ENCODE peak calls at places on chromosomes 16 and 17, in eight cellular contexts. One of them, this sample, is unnamed.

GRCh38 chr16:11620243-11621003 is 33.7 kb upstream of the LITAF start:
- DNase-seq in HCT116: no peak
- DNase-seq in K562: no peak
- DNase-seq in stomach: no peak
- DNase-seq in SK-N-SH: no peak
- DNase-seq in esophagus muscularis mucosa: no peak
- DNase-seq in suprapubic skin: no peak
- DNase-seq in breast epithelium: no peak
- DNase-seq in this sample: no peak

GRCh38 chr17:76911299-76912007 is 43.2 kb downstream of the MGAT5B start:
- DNase-seq in HCT116: no peak
- DNase-seq in K562: no peak
- DNase-seq in stomach: no peak
- DNase-seq in SK-N-SH: peak; percentile 69
- DNase-seq in esophagus muscularis mucosa: no peak
- DNase-seq in suprapubic skin: no peak
- DNase-seq in breast epithelium: no peak
- DNase-seq in this sample: no peak

GRCh38 chr16:50740747-50741146 is 1.1 kb upstream of the CYLD start:
- DNase-seq in HCT116: no peak
- DNase-seq in K562: no peak
- DNase-seq in stomach: no peak
- DNase-seq in SK-N-SH: no peak
- DNase-seq in esophagus muscularis mucosa: no peak
- DNase-seq in suprapubic skin: no peak
- DNase-seq in breast epithelium: no peak
- DNase-seq in this sample: no peak

GRCh38 chr17:77182205-77182604 is 41.4 kb downstream of the SEC14L1 start:
- DNase-seq in HCT116: no peak
- DNase-seq in K562: no peak
- DNase-seq in stomach: no peak
- DNase-seq in SK-N-SH: no peak
- DNase-seq in esophagus muscularis mucosa: no peak
- DNase-seq in suprapubic skin: no peak
- DNase-seq in breast epithelium: no peak
- DNase-seq in this sample: peak; percentile 14

GRCh38 chr16:85363881-85364280 is 249.2 kb upstream of the GSE1 start:
- DNase-seq in HCT116: no peak
- DNase-seq in K562: no peak
- DNase-seq in stomach: no peak
- DNase-seq in SK-N-SH: no peak
- DNase-seq in esophagus muscularis mucosa: no peak
- DNase-seq in suprapubic skin: no peak
- DNase-seq in breast epithelium: no peak
- DNase-seq in this sample: no peak

GRCh38 chr16:25007284-25007984 is 7.7 kb downstream of the ARHGAP17 start:
- DNase-seq in HCT116: no peak
- DNase-seq in K562: no peak
- DNase-seq in stomach: no peak
- DNase-seq in SK-N-SH: no peak
- DNase-seq in esophagus muscularis mucosa: no peak
- DNase-seq in suprapubic skin: peak; percentile 32
- DNase-seq in breast epithelium: no peak
- DNase-seq in this sample: no peak

GRCh38 chr16:24609740-24610420 is 70.5 kb downstream of the RBBP6 start:
- DNase-seq in HCT116: no peak
- DNase-seq in K562: no peak
- DNase-seq in stomach: peak; percentile 54
- DNase-seq in SK-N-SH: peak; percentile 27
- DNase-seq in esophagus muscularis mucosa: no peak
- DNase-seq in suprapubic skin: peak; percentile 63
- DNase-seq in breast epithelium: peak; percentile 53
- DNase-seq in this sample: peak; percentile 77

GRCh38 chr16:67718668-67719047 is 458 bp downstream of the GFOD2 start:
- DNase-seq in HCT116: no peak
- DNase-seq in K562: no peak
- DNase-seq in stomach: no peak
- DNase-seq in SK-N-SH: no peak
- DNase-seq in esophagus muscularis mucosa: no peak
- DNase-seq in suprapubic skin: no peak
- DNase-seq in breast epithelium: no peak
- DNase-seq in this sample: no peak

GRCh38 chr17:2050246-2050866 is 4.5 kb upstream of the HIC1 start:
- DNase-seq in HCT116: peak; percentile 51
- DNase-seq in K562: peak; percentile 84
- DNase-seq in stomach: peak; percentile 70
- DNase-seq in SK-N-SH: peak; percentile 94
- DNase-seq in esophagus muscularis mucosa: peak; percentile 93
- DNase-seq in suprapubic skin: peak; percentile 84
- DNase-seq in breast epithelium: no peak
- DNase-seq in this sample: no peak

DNA sequence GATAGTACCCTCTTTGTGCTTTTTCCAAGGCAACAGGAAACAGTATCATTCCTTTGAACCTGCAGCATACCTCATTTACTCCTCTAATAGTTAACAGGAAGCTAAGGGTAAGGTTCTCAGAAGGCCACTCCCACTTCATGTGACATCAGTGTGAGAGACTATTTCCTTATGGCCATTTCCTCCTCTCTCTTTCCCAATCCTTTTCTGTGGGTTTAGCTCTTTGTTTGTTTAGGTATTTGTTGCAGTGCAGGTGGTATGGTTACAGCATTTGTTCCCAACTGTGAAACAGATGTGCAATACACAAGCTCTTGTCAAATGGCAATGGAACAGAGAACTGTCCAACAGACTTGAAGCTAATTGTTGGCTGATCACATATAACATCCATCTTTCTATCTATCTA is 14.7 kb downstream of the TMC5 start:
- DNase-seq in HCT116: peak; percentile 23
- DNase-seq in K562: no peak
- DNase-seq in stomach: no peak
- DNase-seq in SK-N-SH: no peak
- DNase-seq in esophagus muscularis mucosa: no peak
- DNase-seq in suprapubic skin: no peak
- DNase-seq in breast epithelium: no peak
- DNase-seq in this sample: no peak
- TF ChIP-seq POLR2AphosphoS5 in HCT116: no peak
- TF ChIP-seq POLR2AphosphoS5 in K562: no peak
- TF ChIP-seq POLR2AphosphoS5 in stomach: peak; percentile 95
- TF ChIP-seq POLR2AphosphoS5 in SK-N-SH: no peak
- TF ChIP-seq POLR2AphosphoS5 in esophagus muscularis mucosa: no peak
- TF ChIP-seq POLR2AphosphoS5 in suprapubic skin: no peak
- TF ChIP-seq POLR2AphosphoS5 in breast epithelium: no peak
- TF ChIP-seq POLR2AphosphoS5 in this sample: no peak

DNA sequence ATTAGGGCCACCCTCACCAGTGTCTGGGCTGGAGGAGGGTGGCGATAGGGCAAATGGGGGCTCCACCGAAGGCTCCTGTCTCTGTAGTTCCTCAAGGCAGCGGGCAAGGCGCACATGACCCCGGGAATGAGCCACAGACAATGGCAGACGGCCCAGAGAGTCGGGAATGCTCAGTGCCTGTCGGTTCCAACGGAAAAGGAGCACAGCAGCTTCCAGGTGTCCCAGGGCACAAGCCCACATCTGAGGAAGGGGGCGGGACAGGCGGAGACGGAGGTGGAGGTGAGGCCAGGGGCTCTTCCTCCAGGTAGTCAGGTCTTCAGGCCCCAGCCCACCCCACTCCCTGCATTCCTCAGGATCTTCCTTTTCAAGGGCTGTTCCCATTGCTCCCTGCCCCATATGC is 5.1 kb upstream of the SPAG7 start:
- DNase-seq in HCT116: no peak
- DNase-seq in K562: no peak
- DNase-seq in stomach: no peak
- DNase-seq in SK-N-SH: no peak
- DNase-seq in esophagus muscularis mucosa: no peak
- DNase-seq in suprapubic skin: no peak
- DNase-seq in breast epithelium: no peak
- DNase-seq in this sample: no peak
- H3K4me3 ChIP-seq in HCT116: no peak overlapping the region
- H3K4me3 ChIP-seq in K562: no peak overlapping the region
- H3K4me3 ChIP-seq in stomach: no peak overlapping the region
- H3K4me3 ChIP-seq in SK-N-SH: no peak overlapping the region
- H3K4me3 ChIP-seq in esophagus muscularis mucosa: no peak overlapping the region
- H3K4me3 ChIP-seq in suprapubic skin: no peak overlapping the region
- H3K4me3 ChIP-seq in breast epithelium: no peak overlapping the region
- H3K4me3 ChIP-seq in this sample: no peak overlapping the region

GRCh38 chr16:35386619-35387018 is 1927.2 kb downstream of the TP53TG3F start:
- DNase-seq in HCT116: no peak
- DNase-seq in K562: no peak
- DNase-seq in stomach: no peak
- DNase-seq in SK-N-SH: no peak
- DNase-seq in esophagus muscularis mucosa: no peak
- DNase-seq in suprapubic skin: no peak
- DNase-seq in breast epithelium: no peak
- DNase-seq in this sample: no peak
- H3K27ac ChIP-seq in HCT116: no peak overlapping the region
- H3K27ac ChIP-seq in K562: no peak overlapping the region
- H3K27ac ChIP-seq in stomach: no peak overlapping the region
- H3K27ac ChIP-seq in SK-N-SH: no peak overlapping the region
- H3K27ac ChIP-seq in esophagus muscularis mucosa: no peak overlapping the region
- H3K27ac ChIP-seq in suprapubic skin: no peak overlapping the region
- H3K27ac ChIP-seq in breast epithelium: no peak overlapping the region
- H3K27ac ChIP-seq in this sample: no peak overlapping the region

DNA sequence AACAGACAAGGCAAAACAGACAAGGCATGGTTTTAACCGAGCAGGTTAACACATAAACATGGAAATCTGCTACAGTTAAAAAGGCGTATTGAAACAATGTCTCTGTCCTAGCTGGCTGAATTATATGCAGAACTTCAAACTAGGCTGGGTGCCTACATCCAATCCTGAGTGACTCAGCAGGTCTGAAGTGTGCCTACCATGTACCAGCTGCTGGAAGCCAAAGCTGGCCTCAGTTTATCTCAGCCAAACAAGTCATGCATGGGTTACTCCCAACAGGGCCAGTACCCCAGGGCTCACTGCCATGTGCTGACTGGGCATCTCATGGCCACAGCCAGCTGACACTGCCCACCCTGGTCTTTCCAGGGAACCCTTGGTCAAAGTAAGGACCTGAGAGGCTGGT is 4.0 kb downstream of the C1QBP start:
- DNase-seq in HCT116: no peak
- DNase-seq in K562: no peak
- DNase-seq in stomach: no peak
- DNase-seq in SK-N-SH: no peak
- DNase-seq in esophagus muscularis mucosa: no peak
- DNase-seq in suprapubic skin: no peak
- DNase-seq in breast epithelium: no peak
- DNase-seq in this sample: no peak
- TF ChIP-seq POLR2AphosphoS5 in HCT116: peak; percentile 16
- TF ChIP-seq POLR2AphosphoS5 in K562: no peak
- TF ChIP-seq POLR2AphosphoS5 in stomach: no peak
- TF ChIP-seq POLR2AphosphoS5 in SK-N-SH: no peak
- TF ChIP-seq POLR2AphosphoS5 in esophagus muscularis mucosa: no peak
- TF ChIP-seq POLR2AphosphoS5 in suprapubic skin: no peak
- TF ChIP-seq POLR2AphosphoS5 in breast epithelium: no peak
- TF ChIP-seq POLR2AphosphoS5 in this sample: no peak

GRCh38 chr17:73099504-73099903 is 7.0 kb upstream of the SLC39A11 start:
- DNase-seq in HCT116: no peak
- DNase-seq in K562: no peak
- DNase-seq in stomach: no peak
- DNase-seq in SK-N-SH: no peak
- DNase-seq in esophagus muscularis mucosa: no peak
- DNase-seq in suprapubic skin: no peak
- DNase-seq in breast epithelium: no peak
- DNase-seq in this sample: no peak

GRCh38 chr17:73100363-73100762 is 7.9 kb upstream of the SLC39A11 start:
- DNase-seq in HCT116: no peak
- DNase-seq in K562: no peak
- DNase-seq in stomach: no peak
- DNase-seq in SK-N-SH: no peak
- DNase-seq in esophagus muscularis mucosa: no peak
- DNase-seq in suprapubic skin: no peak
- DNase-seq in breast epithelium: no peak
- DNase-seq in this sample: no peak

GRCh38 chr17:73098919-73099318 is 6.4 kb upstream of the SLC39A11 start:
- DNase-seq in HCT116: no peak
- DNase-seq in K562: no peak
- DNase-seq in stomach: no peak
- DNase-seq in SK-N-SH: no peak
- DNase-seq in esophagus muscularis mucosa: no peak
- DNase-seq in suprapubic skin: no peak
- DNase-seq in breast epithelium: no peak
- DNase-seq in this sample: no peak

GRCh38 chr17:73096201-73096600 is 3.7 kb upstream of the SLC39A11 start:
- DNase-seq in HCT116: no peak
- DNase-seq in K562: no peak
- DNase-seq in stomach: no peak
- DNase-seq in SK-N-SH: no peak
- DNase-seq in esophagus muscularis mucosa: no peak
- DNase-seq in suprapubic skin: no peak
- DNase-seq in breast epithelium: peak; percentile 28
- DNase-seq in this sample: no peak

DNA sequence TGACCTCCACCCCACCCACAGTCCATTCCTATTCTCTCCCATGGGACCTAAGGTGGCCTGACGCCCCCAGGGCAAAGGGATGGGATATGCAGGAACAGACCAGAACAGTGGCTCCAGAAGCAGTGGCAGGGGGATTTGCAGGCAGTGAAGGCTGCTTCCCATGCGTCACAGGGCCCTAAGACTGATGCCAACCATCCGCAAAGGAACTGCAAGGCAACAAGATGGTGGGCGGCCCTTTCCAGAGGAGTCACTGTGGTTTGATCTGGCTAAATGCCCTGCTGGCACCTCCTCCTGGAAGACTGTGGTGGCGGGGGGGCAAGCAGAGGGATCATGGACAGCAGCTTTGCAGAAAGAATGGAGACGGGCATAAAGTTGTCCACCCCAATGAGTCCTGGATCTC is 4.4 kb upstream of the SLC39A11 start:
- DNase-seq in HCT116: no peak
- DNase-seq in K562: no peak
- DNase-seq in stomach: no peak
- DNase-seq in SK-N-SH: no peak
- DNase-seq in esophagus muscularis mucosa: no peak
- DNase-seq in suprapubic skin: no peak
- DNase-seq in breast epithelium: peak; percentile 50
- DNase-seq in this sample: no peak
- H3K4me3 ChIP-seq in HCT116: no peak overlapping the region
- H3K4me3 ChIP-seq in K562: no peak overlapping the region
- H3K4me3 ChIP-seq in stomach: no peak overlapping the region
- H3K4me3 ChIP-seq in SK-N-SH: no peak overlapping the region
- H3K4me3 ChIP-seq in esophagus muscularis mucosa: no peak overlapping the region
- H3K4me3 ChIP-seq in suprapubic skin: no peak overlapping the region
- H3K4me3 ChIP-seq in breast epithelium: no peak overlapping the region
- H3K4me3 ChIP-seq in this sample: no peak overlapping the region

This sample was measured in SK-N-MC.